ENCODE peak calls at places on chromosomes 2 and 18, in nine cellular contexts. J is iPS-NIHi11; K is endothelial cell; W is hypothalamus; I is fibroblast of the aortic adventitia; A is T-cell; P is stimulated activated CD4-positive, alpha-beta T cell treated with anti-CD3 and anti-CD28 coated beads, Interleukin-1b, Interleukin-23, amount 100 ng/mL, for 48 hours; S is HT1080; O is stimulated activated CD8-positive, alpha-beta memory T cell treated with anti-CD3 and anti-CD28 coated beads, Interleukin-15, amount 100 ng/mL, for 24 hours. E is an unnamed sample.

GRCh38 chr2:6526093-6526824 is 339.4 kb downstream of the CMPK2 start:
- DNase-seq in J (peak), O (no peak), W (no peak), S (no peak), K (peak), P (no peak), I (no peak), A (no peak), E (no peak)

GRCh38 chr2:62568983-62569837 is 63.2 kb upstream of the TMEM17 start:
- DNase-seq in I (no peak), S (no peak), K (no peak), J (no peak), A (no peak), P (no peak), O (no peak), W (no peak), E (no peak)

GRCh38 chr2:22579341-22579740 is 805.6 kb upstream of the KLHL29 start:
- DNase-seq in A (no peak), K (no peak), P (no peak), J (no peak), I (no peak), O (no peak), S (no peak), W (peak), E (no peak)

GRCh38 chr2:72744049-72744448 is 81.8 kb downstream of the EXOC6B start:
- DNase-seq in O (no peak), I (peak), K (no peak), J (no peak), W (no peak), A (no peak), S (peak), P (no peak), E (no peak)

GRCh38 chr18:49691177-49691608 is 122.1 kb downstream of the ACAA2 start:
- DNase-seq in P (no peak), W (no peak), J (no peak), I (peak), K (no peak), A (no peak), S (peak), O (no peak), E (no peak)

GRCh38 chr2:221310720-221311119 is 261.4 kb downstream of the EPHA4 start:
- DNase-seq in W (no peak), O (no peak), A (no peak), J (no peak), S (no peak), K (no peak), P (no peak), I (no peak), E (no peak)

GRCh38 chr2:124985210-124985760 is 960.2 kb downstream of the CNTNAP5 start:
- DNase-seq in W (no peak), I (no peak), A (no peak), S (no peak), K (no peak), J (no peak), O (no peak), P (no peak), E (no peak)

GRCh38 chr2:152336854-152337510 is 2.0 kb downstream of the FMNL2 start:
- DNase-seq in W (no peak), A (no peak), S (peak), J (no peak), K (peak), I (peak), O (no peak), P (no peak), E (no peak)

GRCh38 chr2:38959938-38960608 is 70.4 kb downstream of the ARHGEF33 start:
- DNase-seq in S (no peak), O (peak), W (peak), A (peak), P (peak), J (peak), I (peak), K (peak), E (peak)

GRCh38 chr2:72276876-72277275 is 129.2 kb upstream of the CYP26B1 start:
- DNase-seq in W (no peak), J (no peak), P (no peak), A (no peak), O (no peak), I (peak), K (no peak), S (no peak), E (no peak)

GRCh38 chr2:205218056-205218455 is 464.2 kb upstream of the NRP2 start:
- DNase-seq in P (no peak), W (no peak), I (peak), O (no peak), K (no peak), A (no peak), J (no peak), S (peak), E (no peak)

GRCh38 chr2:7154666-7155065 is 237.5 kb downstream of the RNF144A start:
- DNase-seq in O (no peak), S (no peak), P (no peak), W (no peak), J (no peak), I (no peak), K (no peak), A (no peak), E (no peak)

GRCh38 chr18:46950064-46950656 is 32.8 kb downstream of the KATNAL2 start:
- DNase-seq in I (peak), K (no peak), O (no peak), W (no peak), P (no peak), S (no peak), J (peak), A (no peak), E (no peak)

GRCh38 chr18:3037423-3037915 is 24.5 kb upstream of the LPIN2 start:
- DNase-seq in J (no peak), P (no peak), W (no peak), S (peak), I (peak), K (no peak), O (no peak), A (no peak), E (no peak)

GRCh38 chr18:63819780-63820179 is 44.6 kb downstream of the SERPINB7 start:
- DNase-seq in S (no peak), O (no peak), P (no peak), K (no peak), J (no peak), A (no peak), W (no peak), I (no peak), E (no peak)

GRCh38 chr2:196239622-196240587 is 68.5 kb upstream of the STK17B start:
- DNase-seq in J (no peak), A (peak), O (peak), I (peak), W (no peak), S (peak), P (peak), K (peak), E (peak)

GRCh38 chr18:10995576-10995975 is 153.8 kb downstream of the PIEZO2 start:
- DNase-seq in O (no peak), K (no peak), S (no peak), I (no peak), J (no peak), W (no peak), P (no peak), A (no peak), E (no peak)

GRCh38 chr2:98617149-98617548 is 8.8 kb downstream of the UNC50 start:
- DNase-seq in O (no peak), P (no peak), I (no peak), J (no peak), W (no peak), A (no peak), S (no peak), K (no peak), E (no peak)

GRCh38 chr2:47357475-47357874 is 45.5 kb upstream of the MSH2 start:
- DNase-seq in I (peak), O (no peak), P (no peak), S (peak), A (no peak), K (no peak), J (no peak), W (no peak), E (no peak)